ENCODE peak calls at places on chromosomes 13 and 19, in four cellular contexts. One of them, this sample, is unnamed.
A peak's percentile ranks its signal among the peaks of the same experiment; 100 is the strongest.

GRCh38 chr13:110616103-110617101 is 1.1 kb downstream of the NAXD start:
- DNase-seq in WTC11: peak; percentile 31
- DNase-seq in K562: peak; percentile 46
- DNase-seq in HepG2: peak; percentile 26
- DNase-seq in this sample: no peak

GRCh38 chr13:24035411-24035810 is 125.1 kb upstream of the SPATA13 start:
- DNase-seq in WTC11: no peak
- DNase-seq in K562: no peak
- DNase-seq in HepG2: no peak
- DNase-seq in this sample: no peak

GRCh38 chr19:2797280-2797679 is 12.0 kb downstream of the THOP1 start:
- DNase-seq in WTC11: no peak
- DNase-seq in K562: no peak
- DNase-seq in HepG2: no peak
- DNase-seq in this sample: no peak

GRCh38 chr13:60627071-60627686 is 230.2 kb downstream of the TDRD3 start:
- DNase-seq in WTC11: peak; percentile 75
- DNase-seq in K562: peak; percentile 18
- DNase-seq in HepG2: peak; percentile 29
- DNase-seq in this sample: peak; percentile 57

GRCh38 chr13:52968074-52968700 is 60.4 kb upstream of the OLFM4 start:
- DNase-seq in WTC11: peak; percentile 92
- DNase-seq in K562: peak; percentile 57
- DNase-seq in HepG2: peak; percentile 60
- DNase-seq in this sample: peak; percentile 80

GRCh38 chr13:33867472-33867871 is 49.5 kb downstream of the RFC3 start:
- DNase-seq in WTC11: no peak
- DNase-seq in K562: peak; percentile 14
- DNase-seq in HepG2: no peak
- DNase-seq in this sample: no peak

GRCh38 chr19:45404557-45405434 is at the start of gene PPP1R13L:
- DNase-seq in WTC11: peak; percentile 97
- DNase-seq in K562: peak; percentile 76
- DNase-seq in HepG2: peak; percentile 76
- DNase-seq in this sample: peak; percentile 87

GRCh38 chr19:11179716-11180297 is 17.5 kb downstream of the KANK2 start:
- DNase-seq in WTC11: no peak
- DNase-seq in K562: no peak
- DNase-seq in HepG2: no peak
- DNase-seq in this sample: no peak

GRCh38 chr13:111322916-111323331 is 2.5 kb downstream of the TEX29 start:
- DNase-seq in WTC11: no peak
- DNase-seq in K562: no peak
- DNase-seq in HepG2: no peak
- DNase-seq in this sample: no peak

GRCh38 chr13:58452123-58452623 is 820.6 kb downstream of the PCDH17 start:
- DNase-seq in WTC11: no peak
- DNase-seq in K562: no peak
- DNase-seq in HepG2: peak; percentile 96
- DNase-seq in this sample: no peak

GRCh38 chr13:46561691-46562090 is 8.7 kb downstream of the LRCH1 start:
- DNase-seq in WTC11: no peak
- DNase-seq in K562: no peak
- DNase-seq in HepG2: no peak
- DNase-seq in this sample: no peak

GRCh38 chr13:95660981-95661581 is 15.9 kb upstream of the DNAJC3 start:
- DNase-seq in WTC11: no peak
- DNase-seq in K562: peak; percentile 15
- DNase-seq in HepG2: peak; percentile 51
- DNase-seq in this sample: peak; percentile 25

GRCh38 chr13:28494537-28494860 is 429 bp downstream of the FLT1 start:
- DNase-seq in WTC11: no peak
- DNase-seq in K562: no peak
- DNase-seq in HepG2: no peak
- DNase-seq in this sample: peak; percentile 33

GRCh38 chr19:8145969-8146368 is 3.4 kb downstream of the FBN3 start:
- DNase-seq in WTC11: peak; percentile 64
- DNase-seq in K562: peak; percentile 42
- DNase-seq in HepG2: no peak
- DNase-seq in this sample: no peak

GRCh38 chr13:27917121-27917947 is 2.5 kb upstream of the PDX1 start:
- DNase-seq in WTC11: peak; percentile 45
- DNase-seq in K562: no peak
- DNase-seq in HepG2: no peak
- DNase-seq in this sample: peak; percentile 62

GRCh38 chr19:57620673-57621348 is 6.8 kb downstream of the ZNF134 start:
- DNase-seq in WTC11: no peak
- DNase-seq in K562: no peak
- DNase-seq in HepG2: no peak
- DNase-seq in this sample: no peak

GRCh38 chr19:6213266-6213595 is 66.5 kb downstream of the MLLT1 start:
- DNase-seq in WTC11: no peak
- DNase-seq in K562: no peak
- DNase-seq in HepG2: no peak
- DNase-seq in this sample: no peak

DNA sequence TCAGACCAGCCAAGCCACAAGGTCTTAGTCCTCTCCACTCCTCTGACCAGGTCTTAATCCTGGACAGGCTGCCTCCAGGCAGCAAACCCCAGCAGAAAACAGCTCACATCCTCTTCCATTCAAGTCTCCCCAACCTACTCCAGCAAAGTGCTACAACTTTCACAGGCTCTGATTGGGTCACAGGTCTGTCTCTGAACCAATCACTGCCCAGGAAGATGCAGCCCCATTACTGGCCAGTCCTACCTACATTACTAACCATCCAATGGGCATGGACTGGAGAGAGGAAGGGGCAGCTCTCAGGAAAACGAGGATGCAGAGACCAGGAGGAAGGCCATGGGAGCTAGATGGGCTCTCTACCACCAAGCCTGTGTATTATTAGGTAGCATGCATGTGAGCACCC is 12.2 kb downstream of the MED26 start:
- DNase-seq in WTC11: no peak
- DNase-seq in K562: peak; percentile 52
- DNase-seq in HepG2: no peak
- DNase-seq in this sample: no peak
- TF ChIP-seq ELF4 in WTC11: no peak
- TF ChIP-seq ELF4 in K562: no peak
- TF ChIP-seq ELF4 in HepG2: no peak
- TF ChIP-seq ELF4 in this sample: no peak

GRCh38 chr13:88656751-88657150 is 985.6 kb downstream of the SLITRK5 start:
- DNase-seq in WTC11: no peak
- DNase-seq in K562: no peak
- DNase-seq in HepG2: no peak
- DNase-seq in this sample: no peak
- TF ChIP-seq ELF4 in WTC11: no peak
- TF ChIP-seq ELF4 in K562: no peak
- TF ChIP-seq ELF4 in HepG2: no peak
- TF ChIP-seq ELF4 in this sample: no peak

DNA sequence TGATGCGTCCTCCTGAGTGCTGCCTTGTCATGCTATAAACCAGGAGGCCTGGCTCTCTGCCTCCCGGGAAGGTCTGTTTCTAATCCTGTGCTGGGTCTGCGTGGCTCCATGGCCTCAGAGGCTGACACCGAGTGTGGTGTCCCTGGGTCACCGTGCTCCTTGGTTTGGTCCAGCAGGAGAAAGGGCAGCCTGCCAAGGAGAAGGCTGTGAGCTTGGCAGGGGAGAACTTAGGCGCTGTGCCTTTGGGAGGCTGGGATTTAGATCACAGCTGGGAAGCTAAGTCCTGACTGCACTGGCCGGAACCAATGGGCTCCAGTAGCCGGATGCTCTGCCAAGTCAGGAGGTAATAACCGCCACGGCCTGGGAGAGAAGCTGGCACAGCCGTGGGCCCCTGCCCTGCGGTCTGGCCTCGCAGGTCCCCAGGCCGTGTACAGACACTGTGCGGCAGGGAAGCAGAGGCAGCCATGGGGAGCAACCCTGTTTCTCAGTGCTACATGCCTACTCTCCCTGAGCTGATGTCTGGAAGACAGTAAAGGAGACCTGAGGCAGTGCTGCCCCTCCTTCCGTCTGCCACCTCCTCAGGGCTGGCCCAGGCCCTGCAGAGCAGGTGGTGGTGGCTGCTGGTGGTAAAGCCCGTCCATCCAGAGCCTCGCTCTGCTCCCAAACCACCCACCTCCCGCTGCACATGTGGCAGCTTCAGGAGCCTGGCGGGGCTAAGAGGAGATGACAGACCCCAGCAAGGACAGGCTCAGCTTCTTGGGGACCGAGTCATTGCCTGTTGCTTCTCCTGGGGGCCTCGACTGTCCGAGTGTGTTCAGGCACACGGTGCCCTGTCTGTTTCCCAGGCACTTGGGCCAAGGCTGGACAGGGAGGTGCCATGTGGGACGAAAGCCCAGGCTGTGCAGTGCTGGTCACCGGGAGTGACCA is 44.9 kb downstream of the C13orf46 start:
- DNase-seq in WTC11: peak; percentile 9
- DNase-seq in K562: no peak
- DNase-seq in HepG2: no peak
- DNase-seq in this sample: no peak
- TF ChIP-seq ELF4 in WTC11: no peak
- TF ChIP-seq ELF4 in K562: no peak
- TF ChIP-seq ELF4 in HepG2: no peak
- TF ChIP-seq ELF4 in this sample: no peak

DNA sequence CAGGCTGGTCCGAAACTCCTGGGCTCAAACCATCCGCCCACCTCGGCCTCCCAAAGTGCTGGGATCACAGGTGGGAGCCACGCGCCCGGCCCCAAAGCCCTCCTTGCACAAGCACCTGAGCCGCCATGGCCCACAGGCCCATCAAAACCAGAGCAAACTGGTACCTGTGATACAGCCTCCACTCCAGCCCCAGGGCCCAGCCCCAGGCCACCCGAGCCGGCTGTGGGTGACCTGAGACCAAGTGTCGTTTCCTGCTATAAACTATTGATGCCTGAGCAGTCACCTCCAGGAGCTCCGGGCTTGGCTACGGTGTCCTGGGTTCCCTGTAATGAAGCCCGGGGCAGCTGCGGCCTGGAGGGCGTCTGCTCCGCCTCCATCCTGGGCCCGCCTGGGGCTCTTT is 9.7 kb upstream of the PTBP1 start:
- DNase-seq in WTC11: no peak
- DNase-seq in K562: no peak
- DNase-seq in HepG2: no peak
- DNase-seq in this sample: no peak
- TF ChIP-seq ELF4 in WTC11: no peak
- TF ChIP-seq ELF4 in K562: no peak
- TF ChIP-seq ELF4 in HepG2: no peak
- TF ChIP-seq ELF4 in this sample: no peak

GRCh38 chr13:91491980-91492379 is 93.6 kb downstream of the GPC5 start:
- DNase-seq in WTC11: no peak
- DNase-seq in K562: no peak
- DNase-seq in HepG2: no peak
- DNase-seq in this sample: no peak
- TF ChIP-seq ELF4 in WTC11: no peak
- TF ChIP-seq ELF4 in K562: no peak
- TF ChIP-seq ELF4 in HepG2: no peak
- TF ChIP-seq ELF4 in this sample: no peak

DNA sequence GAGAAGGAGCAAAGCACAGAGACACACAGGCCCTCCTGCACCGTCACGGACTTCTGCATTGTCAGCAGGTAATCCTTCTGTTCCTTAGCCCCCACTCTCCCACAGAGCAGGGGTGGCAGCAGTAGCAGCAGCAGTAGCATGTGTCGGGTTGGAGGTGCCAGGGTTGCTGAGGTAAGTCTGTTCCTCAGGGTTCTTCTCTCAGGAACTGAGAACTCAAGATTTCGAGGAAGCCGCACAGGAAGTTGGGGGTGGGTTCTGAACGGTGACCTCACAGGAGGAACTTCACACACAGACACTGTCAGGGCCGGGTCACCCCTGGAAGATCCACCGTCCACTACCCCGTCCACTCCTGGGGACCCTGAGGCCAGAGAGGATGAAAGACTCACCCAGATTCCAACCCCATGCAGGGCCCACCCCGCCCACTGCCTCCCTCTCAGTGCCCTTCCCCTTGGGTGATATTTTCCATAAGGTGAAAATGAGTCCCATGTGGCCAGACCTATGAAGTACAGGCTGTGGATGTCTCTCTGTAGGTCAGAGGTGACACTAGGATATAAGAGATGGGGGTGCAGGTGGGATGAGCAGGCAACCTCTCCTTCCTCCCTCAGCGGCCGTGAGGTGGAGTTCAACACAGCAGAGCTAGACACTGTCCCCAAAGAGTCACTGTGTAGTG is at the start of gene SIGLEC12:
- DNase-seq in WTC11: no peak
- DNase-seq in K562: no peak
- DNase-seq in HepG2: no peak
- DNase-seq in this sample: no peak
- TF ChIP-seq ELF4 in WTC11: no peak
- TF ChIP-seq ELF4 in K562: no peak
- TF ChIP-seq ELF4 in HepG2: no peak
- TF ChIP-seq ELF4 in this sample: no peak